ENCODE peak calls at places on chromosomes 5 and 9, in ten cellular contexts. M, Z, G, X, S, P, E, V, B and R are unnamed samples.
A peak's percentile ranks its signal among the peaks of the same experiment; 100 is the strongest.

GRCh38 chr5:160071521-160072299 is 47.5 kb downstream of the PWWP2A start:
- DNase-seq in M (no peak), Z (no peak), G (peak; percentile 17), X (no peak), S (no peak), P (no peak), E (no peak), V (no peak), B (no peak), R (no peak)

GRCh38 chr5:15383469-15383868 is 116.5 kb upstream of the FBXL7 start:
- DNase-seq in M (peak; percentile 28), Z (no peak), G (peak; percentile 22), X (no peak), S (peak; percentile 60), P (no peak), E (peak; percentile 3), V (no peak), B (no peak), R (peak; percentile 22)

GRCh38 chr5:149324639-149325038 is 20.7 kb upstream of the GRPEL2 start:
- DNase-seq in M (no peak), Z (no peak), G (no peak), X (no peak), S (no peak), P (no peak), E (no peak), V (no peak), B (no peak), R (no peak)

GRCh38 chr5:135243194-135244191 is 155.5 kb downstream of the MACROH2A1 start:
- DNase-seq in M (peak; percentile 62), Z (no peak), G (no peak), X (no peak), S (no peak), P (no peak), E (peak; percentile 39), V (no peak), B (no peak), R (no peak)

GRCh38 chr9:90433398-90433890 is 209.2 kb downstream of the DIRAS2 start:
- DNase-seq in M (peak; percentile 8), Z (no peak), G (no peak), X (no peak), S (peak; percentile 87), P (no peak), E (no peak), V (no peak), B (no peak), R (no peak)

GRCh38 chr5:150411245-150411979 is 1.3 kb downstream of the CD74 start:
- DNase-seq in M (no peak), Z (no peak), G (no peak), X (no peak), S (peak; percentile 61), P (no peak), E (no peak), V (peak; percentile 53), B (no peak), R (peak; percentile 4)

GRCh38 chr9:123825337-123825736 is 104.6 kb downstream of the DENND1A start:
- DNase-seq in M (peak; percentile 16), Z (no peak), G (peak; percentile 44), X (no peak), S (peak; percentile 31), P (no peak), E (peak; percentile 32), V (no peak), B (no peak), R (no peak)

GRCh38 chr5:93246093-93246855 is 334.7 kb downstream of the NR2F1-AS1 start:
- DNase-seq in M (peak; percentile 87), Z (no peak), G (peak; percentile 32), X (no peak), S (peak; percentile 85), P (no peak), E (peak; percentile 100), V (no peak), B (no peak), R (no peak)

GRCh38 chr5:57581222-57581621 is 98.6 kb upstream of the ACTBL2 start:
- DNase-seq in M (no peak), Z (no peak), G (peak; percentile 17), X (no peak), S (peak; percentile 17), P (no peak), E (no peak), V (no peak), B (no peak), R (no peak)

GRCh38 chr5:55331321-55331720 is 23.5 kb downstream of the MTREX start:
- DNase-seq in M (no peak), Z (no peak), G (no peak), X (no peak), S (no peak), P (no peak), E (no peak), V (no peak), B (no peak), R (no peak)

GRCh38 chr9:126516936-126517750 is 96.6 kb upstream of the LMX1B start:
- DNase-seq in M (peak; percentile 91), Z (peak; percentile 89), G (peak; percentile 76), X (no peak), S (peak; percentile 75), P (peak; percentile 57), E (peak; percentile 87), V (peak; percentile 49), B (no peak), R (no peak)

GRCh38 chr9:4537581-4537980 is 47.3 kb downstream of the SLC1A1 start:
- DNase-seq in M (no peak), Z (no peak), G (no peak), X (no peak), S (no peak), P (no peak), E (no peak), V (no peak), B (no peak), R (no peak)

GRCh38 chr9:214488-215448 is at the start of gene DOCK8:
- DNase-seq in M (no peak), Z (no peak), G (peak; percentile 21), X (peak; percentile 92), S (peak; percentile 26), P (no peak), E (peak; percentile 31), V (peak; percentile 16), B (no peak), R (no peak)

GRCh38 chr9:124752967-124753366 is 18.1 kb downstream of the NR6A1 start:
- DNase-seq in M (peak; percentile 49), Z (no peak), G (peak; percentile 52), X (no peak), S (peak; percentile 70), P (no peak), E (no peak), V (no peak), B (no peak), R (no peak)

DNA sequence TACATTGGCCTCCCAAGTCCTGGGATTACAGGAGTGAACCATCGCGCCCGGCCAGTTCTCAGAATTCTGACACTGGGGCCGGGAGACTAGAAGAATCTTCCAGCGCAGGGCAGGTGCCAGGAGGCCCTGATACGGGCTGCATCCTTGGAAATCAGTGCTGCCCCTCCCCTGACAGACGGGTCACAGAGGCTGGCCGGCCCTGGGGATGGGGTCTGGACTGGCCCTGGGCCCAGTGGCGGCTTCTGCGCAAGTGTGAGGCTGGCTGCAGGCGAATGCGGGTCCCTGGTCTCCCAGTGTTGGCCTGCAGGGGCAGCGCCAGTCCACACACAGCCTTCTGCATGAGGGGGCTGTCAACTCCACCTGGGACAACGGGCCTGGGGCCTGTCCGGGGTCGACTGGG is 831 bp upstream of the TBC1D9B start:
- DNase-seq in M (no peak), Z (no peak), G (no peak), X (peak; percentile 80), S (no peak), P (no peak), E (peak; percentile 32), V (no peak), B (no peak), R (no peak)
- TF ChIP-seq CTCF in M (no peak), Z (no peak), G (peak; percentile 15), X (no peak), S (peak; percentile 42), P (no peak), E (peak; percentile 79), V (no peak), B (peak; percentile 1), R (no peak)

DNA sequence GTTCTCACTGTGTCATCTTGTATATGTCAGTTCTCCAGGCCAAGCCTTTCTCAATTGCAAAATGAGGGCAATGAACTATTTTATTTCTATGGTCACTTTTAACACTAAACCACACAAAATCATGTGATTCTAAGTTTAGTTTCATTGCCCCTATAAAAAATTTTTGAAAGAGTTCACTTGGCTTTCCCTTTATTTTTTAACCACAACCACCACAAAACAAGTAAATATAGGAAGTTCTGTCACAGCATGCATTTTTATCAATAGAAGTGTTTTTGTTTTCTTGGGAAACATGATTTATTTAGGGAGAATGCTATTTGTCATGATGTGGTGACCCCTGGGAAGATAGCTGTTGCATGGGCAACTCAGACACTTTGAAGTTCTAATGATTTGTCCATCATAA is 169.1 kb downstream of the CSNK1G3 start:
- DNase-seq in M (no peak), Z (no peak), G (no peak), X (no peak), S (no peak), P (no peak), E (no peak), V (no peak), B (no peak), R (no peak)
- H3K4me3 ChIP-seq in M (no peak overlapping the region), Z (no peak overlapping the region), G (no peak overlapping the region), X (no peak overlapping the region), S (no peak overlapping the region), P (no peak overlapping the region), E (no peak overlapping the region), V (no peak overlapping the region), B (no peak overlapping the region), R (no peak overlapping the region)

GRCh38 chr5:115623632-115624031 is 2.2 kb downstream of the TMED7 start:
- DNase-seq in M (no peak), Z (no peak), G (no peak), X (no peak), S (no peak), P (no peak), E (no peak), V (no peak), B (no peak), R (no peak)
- TF ChIP-seq CTCF in M (no peak), Z (no peak), G (no peak), X (no peak), S (no peak), P (no peak), E (no peak), V (no peak), B (no peak), R (no peak)

GRCh38 chr9:132776891-132777290 is 101.2 kb downstream of the AK8 start:
- DNase-seq in M (no peak), Z (no peak), G (no peak), X (no peak), S (no peak), P (no peak), E (no peak), V (no peak), B (no peak), R (no peak)

GRCh38 chr9:132783006-132783405 is 95.1 kb downstream of the AK8 start:
- DNase-seq in M (no peak), Z (no peak), G (no peak), X (no peak), S (no peak), P (no peak), E (no peak), V (no peak), B (no peak), R (no peak)

GRCh38 chr9:132782106-132782505 is 96.0 kb downstream of the AK8 start:
- DNase-seq in M (no peak), Z (no peak), G (no peak), X (no peak), S (no peak), P (no peak), E (no peak), V (no peak), B (no peak), R (no peak)

GRCh38 chr9:132784286-132784820 is 93.7 kb downstream of the AK8 start:
- DNase-seq in M (no peak), Z (no peak), G (no peak), X (no peak), S (no peak), P (no peak), E (no peak), V (no peak), B (no peak), R (no peak)

GRCh38 chr9:132780230-132781007 is 97.7 kb downstream of the AK8 start:
- DNase-seq in M (no peak), Z (no peak), G (no peak), X (no peak), S (no peak), P (no peak), E (no peak), V (no peak), B (peak; percentile 8), R (no peak)
- H3K4me3 ChIP-seq in M (no peak overlapping the region), Z (no peak overlapping the region), G (no peak overlapping the region), X (no peak overlapping the region), S (no peak overlapping the region), P (no peak overlapping the region), E (no peak overlapping the region), V (no peak overlapping the region), B (no peak overlapping the region), R (no peak overlapping the region)